ENCODE peak calls at places on chromosomes 13 and 19, in eight cellular contexts. C is right lobe of liver, T is body of pancreas, H is uterus, D is GM12891, S is sigmoid colon, J is A549, B is heart left ventricle. U is an unnamed sample.
A peak's percentile ranks its signal among the peaks of the same experiment; 100 is the strongest.

GRCh38 chr13:112821340-112822055 is 131.7 kb downstream of the ATP11A start:
- DNase-seq in C (no peak), T (no peak), H (no peak), D (no peak), S (peak; percentile 36), J (no peak), B (no peak), U (no peak)

GRCh38 chr13:114095486-114095885 is 36.9 kb downstream of the RASA3 start:
- DNase-seq in C (no peak), T (no peak), H (peak; percentile 11), D (no peak), S (peak; percentile 44), J (no peak), B (no peak), U (no peak)

GRCh38 chr13:112761701-112762689 is 72.2 kb downstream of the ATP11A start:
- DNase-seq in C (no peak), T (no peak), H (peak; percentile 15), D (no peak), S (no peak), J (no peak), B (peak; percentile 7), U (no peak)

GRCh38 chr13:94252209-94252608 is 227.3 kb downstream of the DCT start:
- DNase-seq in C (no peak), T (no peak), H (no peak), D (no peak), S (no peak), J (no peak), B (no peak), U (no peak)

GRCh38 chr13:72463561-72463960 is 263.9 kb downstream of the MZT1 start:
- DNase-seq in C (no peak), T (no peak), H (no peak), D (no peak), S (peak; percentile 70), J (no peak), B (peak; percentile 19), U (no peak)

GRCh38 chr19:50639121-50640112 is at the start of gene SYT3:
- DNase-seq in C (no peak), T (peak; percentile 34), H (peak; percentile 17), D (no peak), S (peak; percentile 74), J (peak; percentile 95), B (peak; percentile 20), U (no peak)

GRCh38 chr19:45079911-45080469 is 930 bp downstream of the GEMIN7 start:
- DNase-seq in C (no peak), T (no peak), H (no peak), D (no peak), S (no peak), J (no peak), B (no peak), U (peak; percentile 83)

GRCh38 chr13:44172411-44172810 is 201.2 kb upstream of the SERP2 start:
- DNase-seq in C (no peak), T (no peak), H (no peak), D (no peak), S (no peak), J (no peak), B (no peak), U (no peak)

GRCh38 chr13:34343413-34343812 is 525.5 kb downstream of the RFC3 start:
- DNase-seq in C (no peak), T (no peak), H (no peak), D (no peak), S (no peak), J (no peak), B (no peak), U (no peak)

GRCh38 chr13:109454167-109454917 is 332.0 kb downstream of the IRS2 start:
- DNase-seq in C (no peak), T (no peak), H (no peak), D (no peak), S (no peak), J (no peak), B (no peak), U (no peak)

GRCh38 chr13:98885605-98886004 is 92.3 kb downstream of the DOCK9 start:
- DNase-seq in C (no peak), T (no peak), H (no peak), D (no peak), S (no peak), J (no peak), B (no peak), U (no peak)

GRCh38 chr13:74133657-74134201 is 475 bp downstream of the KLF12 start:
- DNase-seq in C (peak; percentile 61), T (peak; percentile 59), H (peak; percentile 89), D (peak; percentile 35), S (peak; percentile 95), J (peak; percentile 17), B (peak; percentile 89), U (no peak)

GRCh38 chr19:3494559-3494958 is 5.9 kb downstream of the DOHH start:
- DNase-seq in C (no peak), T (no peak), H (no peak), D (no peak), S (no peak), J (no peak), B (no peak), U (no peak)

GRCh38 chr19:6218497-6219146 is 61.2 kb downstream of the MLLT1 start:
- DNase-seq in C (peak; percentile 90), T (peak; percentile 87), H (peak; percentile 92), D (peak; percentile 99), S (peak; percentile 95), J (peak; percentile 82), B (peak; percentile 84), U (peak; percentile 83)

GRCh38 chr13:29696606-29697005 is 101.1 kb upstream of the SLC7A1 start:
- DNase-seq in C (no peak), T (no peak), H (no peak), D (no peak), S (no peak), J (no peak), B (no peak), U (no peak)

GRCh38 chr13:33080962-33081655 is 64.9 kb downstream of the KL start:
- DNase-seq in C (no peak), T (no peak), H (no peak), D (no peak), S (no peak), J (no peak), B (no peak), U (no peak)

GRCh38 chr19:50580970-50581636 is 12.9 kb upstream of the LRRC4B start:
- DNase-seq in C (no peak), T (no peak), H (no peak), D (no peak), S (no peak), J (no peak), B (no peak), U (no peak)

GRCh38 chr19:42185281-42185680 is 32.2 kb downstream of the DEDD2 start:
- DNase-seq in C (no peak), T (no peak), H (no peak), D (no peak), S (no peak), J (no peak), B (no peak), U (no peak)

GRCh38 chr19:40374084-40374483 is 15.9 kb downstream of the HIPK4 start:
- DNase-seq in C (no peak), T (no peak), H (no peak), D (no peak), S (no peak), J (no peak), B (no peak), U (no peak)

GRCh38 chr19:1943661-1944087 is 2.7 kb downstream of the CSNK1G2 start:
- DNase-seq in C (no peak), T (no peak), H (no peak), D (no peak), S (peak; percentile 60), J (no peak), B (no peak), U (no peak)

GRCh38 chr19:1944088-1944915 is 3.3 kb downstream of the CSNK1G2 start:
- DNase-seq in C (no peak), T (no peak), H (no peak), D (no peak), S (peak; percentile 64), J (no peak), B (no peak), U (no peak)

GRCh38 chr19:1942078-1942933 is 1.3 kb downstream of the CSNK1G2 start:
- DNase-seq in C (peak; percentile 83), T (peak; percentile 80), H (peak; percentile 69), D (peak; percentile 72), S (peak; percentile 88), J (peak; percentile 70), B (peak; percentile 82), U (peak; percentile 66)

GRCh38 chr19:1942934-1943555 is 2.1 kb downstream of the CSNK1G2 start:
- DNase-seq in C (no peak), T (no peak), H (no peak), D (no peak), S (no peak), J (no peak), B (no peak), U (no peak)

GRCh38 chr19:1941146-1942077 is at the start of gene CSNK1G2:
- DNase-seq in C (peak; percentile 51), T (peak; percentile 37), H (peak; percentile 43), D (no peak), S (no peak), J (no peak), B (no peak), U (no peak)
- TF ChIP-seq POLR2A in C (no peak), T (no peak), H (peak; percentile 38), D (no peak), S (no peak), J (peak; percentile 19), B (no peak), U (no peak)

GRCh38 chr13:102584423-102584822 is 12.4 kb upstream of the TPP2 start:
- DNase-seq in C (no peak), T (no peak), H (no peak), D (no peak), S (no peak), J (no peak), B (no peak), U (no peak)
- TF ChIP-seq POLR2A in C (no peak), T (no peak), H (no peak), D (no peak), S (no peak), J (no peak), B (no peak), U (no peak)

GRCh38 chr13:110615322-110616102 is at the start of gene NAXD:
- DNase-seq in C (peak; percentile 94), T (peak; percentile 90), H (peak; percentile 93), D (peak; percentile 98), S (peak; percentile 97), J (peak; percentile 99), B (peak; percentile 96), U (peak; percentile 93)
- TF ChIP-seq POLR2A in C (peak; percentile 94), T (peak; percentile 82), H (peak; percentile 52), D (peak; percentile 20), S (peak; percentile 50), J (peak; percentile 65), B (peak; percentile 77), U (peak; percentile 74)

DNA sequence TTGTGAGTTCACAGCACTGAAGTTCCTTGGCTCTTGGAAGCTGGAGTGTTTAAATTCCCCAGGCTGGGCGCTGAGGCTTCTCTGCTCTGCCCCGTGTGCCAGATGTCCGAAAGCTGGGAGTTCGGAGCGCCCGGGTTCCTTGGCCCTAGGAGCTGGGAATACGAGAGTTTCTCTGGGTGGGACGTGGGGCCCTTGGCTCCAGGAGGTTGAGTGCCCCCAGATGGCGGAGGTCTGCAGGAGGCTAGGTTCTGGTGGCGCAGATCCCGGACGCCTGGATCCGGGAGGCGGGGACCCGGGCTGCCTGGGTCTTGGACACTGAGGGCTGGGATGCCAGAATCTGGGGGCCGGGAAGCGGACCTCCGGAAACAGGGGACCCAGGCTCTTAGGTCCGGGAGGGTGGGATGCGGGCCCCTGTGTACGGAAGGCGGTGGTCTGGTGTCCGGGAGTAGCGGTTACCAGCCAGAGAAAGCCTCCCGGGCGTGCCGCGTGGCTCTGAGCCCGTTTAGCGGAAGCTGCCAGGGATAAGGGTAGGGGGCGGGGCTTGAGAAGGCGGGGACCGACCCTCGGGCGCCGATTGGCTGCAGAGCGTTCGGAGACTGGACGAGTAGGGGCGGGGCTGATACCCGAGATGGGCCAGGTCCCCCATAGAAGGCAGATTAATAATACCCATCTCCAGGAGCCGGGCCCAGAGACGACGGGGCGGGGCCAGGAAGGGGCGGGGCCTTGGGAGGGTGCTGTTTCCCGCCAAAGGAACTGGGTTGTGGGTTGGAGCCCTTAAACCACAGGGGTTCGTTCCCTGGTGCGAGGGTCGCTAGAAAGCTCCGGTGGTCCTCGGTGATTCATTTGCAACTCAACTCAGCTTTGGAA is at the start of gene SLC1A5:
- DNase-seq in C (peak; percentile 95), T (peak; percentile 95), H (peak; percentile 99), D (peak; percentile 93), S (peak; percentile 98), J (peak; percentile 99), B (peak; percentile 96), U (peak; percentile 99)
- TF ChIP-seq POLR2A in C (peak; percentile 97), T (peak; percentile 93), H (peak; percentile 93), D (peak; percentile 99), S (peak; percentile 83), J (peak; percentile 100), B (peak; percentile 93), U (peak; percentile 99)